ENCODE peak calls at places on chromosomes 11 and 22, in four cellular contexts. One of them, this sample, is unnamed.

GRCh38 chr11:33391893-33392251 is 134.7 kb downstream of the HIPK3 start:
- DNase-seq in hepatocyte: no peak
- DNase-seq in left ventricle myocardium inferior: no peak
- DNase-seq in esophagus muscularis mucosa: no peak
- DNase-seq in this sample: no peak

GRCh38 chr11:8318536-8318935 is 54.9 kb upstream of the LMO1 start:
- DNase-seq in hepatocyte: no peak
- DNase-seq in left ventricle myocardium inferior: no peak
- DNase-seq in esophagus muscularis mucosa: no peak
- DNase-seq in this sample: no peak

GRCh38 chr22:28027453-28028448 is 108.7 kb upstream of the PITPNB start:
- DNase-seq in hepatocyte: no peak
- DNase-seq in left ventricle myocardium inferior: no peak
- DNase-seq in esophagus muscularis mucosa: no peak
- DNase-seq in this sample: no peak

GRCh38 chr11:107593941-107594340 is 3.0 kb downstream of the ELMOD1 start:
- DNase-seq in left ventricle myocardium inferior: no peak
- DNase-seq in esophagus muscularis mucosa: no peak
- DNase-seq in hepatocyte: no peak
- DNase-seq in this sample: no peak

GRCh38 chr22:43151251-43152000 is at the start of gene TSPO:
- DNase-seq in left ventricle myocardium inferior: peak; percentile 85
- DNase-seq in hepatocyte: peak; percentile 71
- DNase-seq in esophagus muscularis mucosa: peak; percentile 95
- DNase-seq in this sample: peak; percentile 66

GRCh38 chr11:27497284-27497866 is 9.2 kb downstream of the LIN7C start:
- DNase-seq in hepatocyte: peak; percentile 42
- DNase-seq in esophagus muscularis mucosa: no peak
- DNase-seq in left ventricle myocardium inferior: no peak
- DNase-seq in this sample: peak; percentile 13

GRCh38 chr22:28942801-28943500 is 59.6 kb downstream of the ZNRF3 start:
- DNase-seq in left ventricle myocardium inferior: no peak
- DNase-seq in esophagus muscularis mucosa: no peak
- DNase-seq in hepatocyte: no peak
- DNase-seq in this sample: no peak

GRCh38 chr11:12163181-12163841 is 52.9 kb downstream of the MICAL2 start:
- DNase-seq in left ventricle myocardium inferior: peak; percentile 73
- DNase-seq in esophagus muscularis mucosa: no peak
- DNase-seq in hepatocyte: peak; percentile 55
- DNase-seq in this sample: peak; percentile 90

GRCh38 chr22:28829358-28830181 is 29.2 kb upstream of the XBP1 start:
- DNase-seq in esophagus muscularis mucosa: peak; percentile 93
- DNase-seq in left ventricle myocardium inferior: peak; percentile 70
- DNase-seq in hepatocyte: peak; percentile 86
- DNase-seq in this sample: peak; percentile 70

GRCh38 chr22:38724926-38725571 is 19.3 kb downstream of the GTPBP1 start:
- DNase-seq in hepatocyte: peak; percentile 44
- DNase-seq in esophagus muscularis mucosa: no peak
- DNase-seq in left ventricle myocardium inferior: no peak
- DNase-seq in this sample: peak; percentile 40

GRCh38 chr11:64327993-64328392 is 10.1 kb downstream of the PRDX5 start:
- DNase-seq in left ventricle myocardium inferior: no peak
- DNase-seq in esophagus muscularis mucosa: no peak
- DNase-seq in hepatocyte: no peak
- DNase-seq in this sample: peak; percentile 43

GRCh38 chr22:23289130-23289503 is 108.8 kb downstream of the BCR start:
- DNase-seq in hepatocyte: no peak
- DNase-seq in left ventricle myocardium inferior: no peak
- DNase-seq in esophagus muscularis mucosa: no peak
- DNase-seq in this sample: no peak

GRCh38 chr11:34339149-34340064 is 18.4 kb downstream of the ABTB2 start:
- DNase-seq in hepatocyte: no peak
- DNase-seq in esophagus muscularis mucosa: no peak
- DNase-seq in left ventricle myocardium inferior: no peak
- DNase-seq in this sample: no peak

GRCh38 chr22:42296381-42296853 is 26.0 kb upstream of the TCF20 start:
- DNase-seq in esophagus muscularis mucosa: no peak
- DNase-seq in hepatocyte: peak; percentile 53
- DNase-seq in left ventricle myocardium inferior: peak; percentile 51
- DNase-seq in this sample: no peak

GRCh38 chr11:119780264-119780953 is 51.4 kb upstream of the NECTIN1 start:
- DNase-seq in hepatocyte: no peak
- DNase-seq in left ventricle myocardium inferior: no peak
- DNase-seq in esophagus muscularis mucosa: no peak
- DNase-seq in this sample: no peak

GRCh38 chr11:235180-235997 is 753 bp downstream of the SIRT3 start:
- DNase-seq in esophagus muscularis mucosa: no peak
- DNase-seq in left ventricle myocardium inferior: no peak
- DNase-seq in hepatocyte: no peak
- DNase-seq in this sample: peak; percentile 19

GRCh38 chr11:10818594-10818993 is 9.9 kb upstream of the EIF4G2 start:
- DNase-seq in left ventricle myocardium inferior: no peak
- DNase-seq in esophagus muscularis mucosa: no peak
- DNase-seq in hepatocyte: peak; percentile 41
- DNase-seq in this sample: no peak

GRCh38 chr11:10580625-10581024 is 12.2 kb upstream of the LYVE1 start:
- DNase-seq in hepatocyte: no peak
- DNase-seq in esophagus muscularis mucosa: no peak
- DNase-seq in left ventricle myocardium inferior: no peak
- DNase-seq in this sample: no peak

GRCh38 chr11:129888451-129888850 is 6.9 kb downstream of the NFRKB start:
- DNase-seq in hepatocyte: no peak
- DNase-seq in esophagus muscularis mucosa: no peak
- DNase-seq in left ventricle myocardium inferior: no peak
- DNase-seq in this sample: no peak

GRCh38 chr11:37973926-37974325 is 1375.9 kb upstream of the RAG2 start:
- DNase-seq in left ventricle myocardium inferior: no peak
- DNase-seq in hepatocyte: peak; percentile 7
- DNase-seq in esophagus muscularis mucosa: no peak
- DNase-seq in this sample: no peak

GRCh38 chr11:288328-289144 is at the start of gene PGGHG:
- DNase-seq in esophagus muscularis mucosa: no peak
- DNase-seq in hepatocyte: peak; percentile 84
- DNase-seq in left ventricle myocardium inferior: peak; percentile 88
- DNase-seq in this sample: peak; percentile 82

GRCh38 chr11:95443386-95443785 is 212.4 kb upstream of the SESN3 start:
- DNase-seq in left ventricle myocardium inferior: no peak
- DNase-seq in hepatocyte: no peak
- DNase-seq in esophagus muscularis mucosa: no peak
- DNase-seq in this sample: peak; percentile 21

GRCh38 chr11:84130646-84131427 is 844.7 kb upstream of the CCDC90B start:
- DNase-seq in hepatocyte: no peak
- DNase-seq in left ventricle myocardium inferior: no peak
- DNase-seq in esophagus muscularis mucosa: no peak
- DNase-seq in this sample: no peak

GRCh38 chr11:47104337-47104950 is 72.2 kb downstream of the ARFGAP2 start:
- DNase-seq in esophagus muscularis mucosa: no peak
- DNase-seq in left ventricle myocardium inferior: no peak
- DNase-seq in hepatocyte: no peak
- DNase-seq in this sample: no peak

GRCh38 chr11:46427364-46427763 is 35.8 kb upstream of the CHRM4 start:
- DNase-seq in left ventricle myocardium inferior: no peak
- DNase-seq in hepatocyte: no peak
- DNase-seq in esophagus muscularis mucosa: no peak
- DNase-seq in this sample: no peak

GRCh38 chr11:73429121-73429740 is 53.0 kb downstream of the RELT start:
- DNase-seq in hepatocyte: no peak
- DNase-seq in left ventricle myocardium inferior: no peak
- DNase-seq in esophagus muscularis mucosa: no peak
- DNase-seq in this sample: no peak

GRCh38 chr11:113977071-113977490 is 2.2 kb downstream of the HTR3A start:
- DNase-seq in left ventricle myocardium inferior: no peak
- DNase-seq in esophagus muscularis mucosa: no peak
- DNase-seq in hepatocyte: no peak
- DNase-seq in this sample: no peak

GRCh38 chr11:12287009-12287373 is 90.4 kb upstream of the PARVA start:
- DNase-seq in esophagus muscularis mucosa: peak; percentile 91
- DNase-seq in left ventricle myocardium inferior: no peak
- DNase-seq in hepatocyte: peak; percentile 75
- DNase-seq in this sample: no peak

GRCh38 chr11:71284525-71285092 is 32.2 kb upstream of the SHANK2 start:
- DNase-seq in left ventricle myocardium inferior: no peak
- DNase-seq in esophagus muscularis mucosa: no peak
- DNase-seq in hepatocyte: peak; percentile 47
- DNase-seq in this sample: peak; percentile 75

GRCh38 chr11:57387284-57388030 is 3.0 kb downstream of the PRG2 start:
- DNase-seq in esophagus muscularis mucosa: no peak
- DNase-seq in hepatocyte: no peak
- DNase-seq in left ventricle myocardium inferior: peak; percentile 46
- DNase-seq in this sample: no peak

GRCh38 chr11:27496461-27496860 is 10.1 kb downstream of the LIN7C start:
- DNase-seq in left ventricle myocardium inferior: no peak
- DNase-seq in hepatocyte: no peak
- DNase-seq in esophagus muscularis mucosa: no peak
- DNase-seq in this sample: no peak

GRCh38 chr11:47711816-47712215 is 3.4 kb downstream of the AGBL2 start:
- DNase-seq in hepatocyte: no peak
- DNase-seq in left ventricle myocardium inferior: no peak
- DNase-seq in esophagus muscularis mucosa: no peak
- DNase-seq in this sample: no peak

GRCh38 chr11:15742626-15743243 is 613.6 kb downstream of the SOX6 start:
- DNase-seq in esophagus muscularis mucosa: no peak
- DNase-seq in hepatocyte: no peak
- DNase-seq in left ventricle myocardium inferior: no peak
- DNase-seq in this sample: peak; percentile 41

GRCh38 chr11:69170704-69171103 is 15.0 kb downstream of the SMIM38 start:
- DNase-seq in esophagus muscularis mucosa: no peak
- DNase-seq in hepatocyte: no peak
- DNase-seq in left ventricle myocardium inferior: no peak
- DNase-seq in this sample: no peak
- H3K4me1 ChIP-seq in esophagus muscularis mucosa: peaks cover 28% of the 10 kb centered on the region
- H3K4me1 ChIP-seq in hepatocyte: peaks cover 4% of the 10 kb centered on the region
- H3K4me1 ChIP-seq in left ventricle myocardium inferior: peaks cover 16% of the 10 kb centered on the region
- H3K4me1 ChIP-seq in this sample: no peaks in the 10 kb centered on the region

GRCh38 chr22:48717076-48717810 is 1110.4 kb downstream of the BRD1 start:
- DNase-seq in left ventricle myocardium inferior: peak; percentile 8
- DNase-seq in esophagus muscularis mucosa: no peak
- DNase-seq in hepatocyte: no peak
- DNase-seq in this sample: no peak

GRCh38 chr22:48714231-48714630 is 1113.4 kb downstream of the BRD1 start:
- DNase-seq in hepatocyte: no peak
- DNase-seq in left ventricle myocardium inferior: peak; percentile 4
- DNase-seq in esophagus muscularis mucosa: no peak
- DNase-seq in this sample: no peak

GRCh38 chr22:48713266-48714205 is 1114.1 kb downstream of the BRD1 start:
- DNase-seq in hepatocyte: no peak
- DNase-seq in esophagus muscularis mucosa: no peak
- DNase-seq in left ventricle myocardium inferior: peak; percentile 6
- DNase-seq in this sample: no peak

GRCh38 chr22:48717883-48718817 is 1109.5 kb downstream of the BRD1 start:
- DNase-seq in left ventricle myocardium inferior: peak; percentile 9
- DNase-seq in esophagus muscularis mucosa: no peak
- DNase-seq in hepatocyte: no peak
- DNase-seq in this sample: no peak

GRCh38 chr22:48715511-48715910 is 1112.2 kb downstream of the BRD1 start:
- DNase-seq in esophagus muscularis mucosa: no peak
- DNase-seq in left ventricle myocardium inferior: no peak
- DNase-seq in hepatocyte: no peak
- DNase-seq in this sample: no peak
- H3K9me3 ChIP-seq in esophagus muscularis mucosa: no peaks in the 10 kb centered on the region
- H3K9me3 ChIP-seq in left ventricle myocardium inferior: peaks cover 10% of the 10 kb centered on the region
- H3K9me3 ChIP-seq in hepatocyte: no peaks in the 10 kb centered on the region
- H3K9me3 ChIP-seq in this sample: no peaks in the 10 kb centered on the region

GRCh38 chr22:46915978-46916730 is 153.7 kb downstream of the TBC1D22A start:
- DNase-seq in esophagus muscularis mucosa: no peak
- DNase-seq in hepatocyte: no peak
- DNase-seq in left ventricle myocardium inferior: no peak
- DNase-seq in this sample: no peak
- H3K36me3 ChIP-seq in esophagus muscularis mucosa: peaks cover 18% of the 10 kb centered on the region
- H3K36me3 ChIP-seq in hepatocyte: no peaks in the 10 kb centered on the region
- H3K36me3 ChIP-seq in left ventricle myocardium inferior: peaks cover 43% of the 10 kb centered on the region
- H3K36me3 ChIP-seq in this sample: peaks cover 7% of the 10 kb centered on the region

GRCh38 chr11:86196291-86196690 is 48.3 kb upstream of the EED start:
- DNase-seq in left ventricle myocardium inferior: no peak
- DNase-seq in esophagus muscularis mucosa: no peak
- DNase-seq in hepatocyte: no peak
- DNase-seq in this sample: no peak
- H3K4me1 ChIP-seq in left ventricle myocardium inferior: peaks cover 21% of the 10 kb centered on the region
- H3K4me1 ChIP-seq in esophagus muscularis mucosa: peaks cover 43% of the 10 kb centered on the region
- H3K4me1 ChIP-seq in hepatocyte: no peaks in the 10 kb centered on the region
- H3K4me1 ChIP-seq in this sample: no peaks in the 10 kb centered on the region

GRCh38 chr22:49213731-49214352 is 613.8 kb downstream of the BRD1 start:
- DNase-seq in esophagus muscularis mucosa: no peak
- DNase-seq in hepatocyte: no peak
- DNase-seq in left ventricle myocardium inferior: peak; percentile 3
- DNase-seq in this sample: no peak

GRCh38 chr22:49216579-49216978 is 611.1 kb downstream of the BRD1 start:
- DNase-seq in hepatocyte: no peak
- DNase-seq in left ventricle myocardium inferior: peak; percentile 0
- DNase-seq in esophagus muscularis mucosa: no peak
- DNase-seq in this sample: no peak

GRCh38 chr22:49215840-49216239 is 611.8 kb downstream of the BRD1 start:
- DNase-seq in left ventricle myocardium inferior: no peak
- DNase-seq in hepatocyte: no peak
- DNase-seq in esophagus muscularis mucosa: no peak
- DNase-seq in this sample: no peak

GRCh38 chr22:49212466-49212865 is 615.2 kb downstream of the BRD1 start:
- DNase-seq in left ventricle myocardium inferior: peak; percentile 6
- DNase-seq in hepatocyte: no peak
- DNase-seq in esophagus muscularis mucosa: no peak
- DNase-seq in this sample: no peak

GRCh38 chr22:49214976-49215375 is 612.7 kb downstream of the BRD1 start:
- DNase-seq in esophagus muscularis mucosa: no peak
- DNase-seq in hepatocyte: no peak
- DNase-seq in left ventricle myocardium inferior: peak; percentile 6
- DNase-seq in this sample: no peak
- H3K9me3 ChIP-seq in esophagus muscularis mucosa: no peaks in the 10 kb centered on the region
- H3K9me3 ChIP-seq in hepatocyte: no peaks in the 10 kb centered on the region
- H3K9me3 ChIP-seq in left ventricle myocardium inferior: peaks cover 20% of the 10 kb centered on the region
- H3K9me3 ChIP-seq in this sample: no peaks in the 10 kb centered on the region

DNA sequence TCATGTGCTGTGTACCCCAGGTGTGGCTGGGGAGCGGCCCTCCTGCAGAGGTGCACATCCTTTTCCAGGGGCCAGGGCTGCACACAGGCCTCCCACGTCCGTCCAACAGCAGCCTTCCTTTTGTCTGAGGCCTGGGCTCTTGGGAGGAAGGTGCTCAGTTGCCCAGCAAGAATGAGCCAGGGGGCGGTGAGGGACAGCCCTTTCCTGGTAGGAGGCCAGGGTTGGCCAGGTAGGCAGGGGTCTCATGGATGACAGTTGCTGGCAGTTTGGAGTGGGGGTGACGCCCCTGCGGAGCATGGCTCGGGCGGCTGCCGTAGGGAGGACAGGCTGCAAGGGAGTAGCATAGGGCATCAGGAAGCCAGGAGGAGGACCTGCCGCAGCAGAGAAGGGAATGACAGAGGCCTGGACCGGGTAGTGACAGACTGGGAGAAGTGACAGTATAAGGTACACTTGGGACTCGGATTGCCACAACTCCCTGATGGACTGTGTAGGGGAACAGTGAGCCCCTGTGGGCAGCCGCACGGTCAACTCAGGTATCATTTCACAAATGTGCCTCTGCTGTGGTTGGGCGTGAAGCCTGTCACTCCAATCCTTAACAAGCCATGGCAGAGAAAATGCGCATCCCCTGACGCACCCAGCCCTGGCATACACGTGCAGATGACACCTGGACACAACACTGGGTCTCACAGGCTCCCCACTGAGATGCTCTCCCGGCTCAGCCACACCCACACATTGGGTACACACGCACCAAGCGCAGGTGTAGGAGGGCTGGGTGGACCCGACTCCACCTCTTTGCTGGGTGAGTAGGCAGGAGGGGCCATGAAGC is 79.7 kb downstream of the DGCR2 start:
- DNase-seq in esophagus muscularis mucosa: no peak
- DNase-seq in hepatocyte: no peak
- DNase-seq in left ventricle myocardium inferior: no peak
- DNase-seq in this sample: no peak
- H3K36me3 ChIP-seq in esophagus muscularis mucosa: peaks cover 100% of the 10 kb centered on the region
- H3K36me3 ChIP-seq in hepatocyte: peaks cover 3% of the 10 kb centered on the region
- H3K36me3 ChIP-seq in left ventricle myocardium inferior: peaks cover 100% of the 10 kb centered on the region
- H3K36me3 ChIP-seq in this sample: peaks cover 27% of the 10 kb centered on the region

This sample was measured in small intestine.